ENCODE peak calls at places on chromosomes 5 and 9, in six cellular contexts. K, P, O, U, Q and V are unnamed samples.

GRCh38 chr9:106784076-106784475 is 78.9 kb upstream of the ZNF462 start:
- DNase-seq in K (peak; percentile 77), P (no peak), O (no peak), U (no peak), Q (no peak), V (no peak)

GRCh38 chr5:55416306-55416705 is 108.5 kb downstream of the MTREX start:
- DNase-seq in K (no peak), P (no peak), O (no peak), U (no peak), Q (no peak), V (no peak)

GRCh38 chr5:96374653-96375052 is 58.4 kb downstream of the PCSK1 start:
- DNase-seq in K (no peak), P (no peak), O (no peak), U (no peak), Q (no peak), V (no peak)

GRCh38 chr9:93114169-93114983 is 18.4 kb downstream of the CARD19 start:
- DNase-seq in K (no peak), P (no peak), O (no peak), U (peak; percentile 11), Q (no peak), V (no peak)

GRCh38 chr9:126788046-126788445 is 16.8 kb upstream of the ZBTB43 start:
- DNase-seq in K (peak; percentile 18), P (no peak), O (no peak), U (no peak), Q (no peak), V (no peak)

GRCh38 chr5:136246632-136247031 is 53.7 kb upstream of the SMIM32 start:
- DNase-seq in K (no peak), P (no peak), O (no peak), U (no peak), Q (no peak), V (no peak)

GRCh38 chr5:141941779-141942178 is 16.2 kb downstream of the PCDH12 start:
- DNase-seq in K (no peak), P (no peak), O (no peak), U (no peak), Q (no peak), V (no peak)

GRCh38 chr5:68303038-68303738 is 87.6 kb downstream of the PIK3R1 start:
- DNase-seq in K (no peak), P (no peak), O (no peak), U (no peak), Q (no peak), V (no peak)

GRCh38 chr5:92565673-92566072 is 1015.3 kb downstream of the NR2F1-AS1 start:
- DNase-seq in K (no peak), P (no peak), O (no peak), U (no peak), Q (no peak), V (no peak)

GRCh38 chr9:134136117-134136996 is 475 bp downstream of the WDR5 start:
- DNase-seq in K (peak; percentile 29), P (peak; percentile 21), O (peak; percentile 8), U (no peak), Q (peak; percentile 36), V (no peak)

GRCh38 chr9:31604516-31604915 is 779.9 kb upstream of the ACO1 start:
- DNase-seq in K (no peak), P (no peak), O (no peak), U (no peak), Q (no peak), V (no peak)

GRCh38 chr9:129933215-129933614 is 98.0 kb downstream of the USP20 start:
- DNase-seq in K (no peak), P (no peak), O (no peak), U (peak; percentile 40), Q (no peak), V (no peak)

GRCh38 chr9:93232388-93232965 is 48.5 kb downstream of the WNK2 start:
- DNase-seq in K (no peak), P (no peak), O (no peak), U (no peak), Q (no peak), V (peak; percentile 28)